ENCODE peak calls at places on chromosomes 11 and 22, in six cellular contexts. One of them, this sample, is unnamed.

GRCh38 chr11:44112083-44112865 is 16.8 kb downstream of the EXT2 start:
- DNase-seq in HCT116: no peak
- DNase-seq in suprapubic skin: no peak
- DNase-seq in endothelial cell of umbilical vein: no peak
- DNase-seq in stomach: no peak
- DNase-seq in vagina: no peak
- DNase-seq in this sample: no peak

GRCh38 chr11:67391304-67392181 is at the start of gene RAD9A:
- DNase-seq in HCT116: peak
- DNase-seq in suprapubic skin: peak
- DNase-seq in endothelial cell of umbilical vein: peak
- DNase-seq in stomach: peak
- DNase-seq in vagina: no peak
- DNase-seq in this sample: peak

GRCh38 chr22:50267591-50268390 is 2.4 kb downstream of the MAPK11 start:
- DNase-seq in HCT116: no peak
- DNase-seq in suprapubic skin: no peak
- DNase-seq in endothelial cell of umbilical vein: peak
- DNase-seq in stomach: peak
- DNase-seq in vagina: no peak
- DNase-seq in this sample: peak

GRCh38 chr11:64224891-64225607 is 937 bp downstream of the TRPT1 start:
- DNase-seq in HCT116: no peak
- DNase-seq in suprapubic skin: no peak
- DNase-seq in endothelial cell of umbilical vein: no peak
- DNase-seq in stomach: no peak
- DNase-seq in vagina: no peak
- DNase-seq in this sample: no peak

GRCh38 chr11:14546672-14547071 is 26.5 kb upstream of the PSMA1 start:
- DNase-seq in HCT116: no peak
- DNase-seq in suprapubic skin: no peak
- DNase-seq in endothelial cell of umbilical vein: no peak
- DNase-seq in stomach: no peak
- DNase-seq in vagina: no peak
- DNase-seq in this sample: no peak

GRCh38 chr11:70255717-70256116 is 14.8 kb upstream of the PPFIA1 start:
- DNase-seq in HCT116: no peak
- DNase-seq in suprapubic skin: no peak
- DNase-seq in endothelial cell of umbilical vein: no peak
- DNase-seq in stomach: no peak
- DNase-seq in vagina: no peak
- DNase-seq in this sample: no peak

GRCh38 chr11:8262552-8263108 is 1.0 kb downstream of the LMO1 start:
- DNase-seq in HCT116: no peak
- DNase-seq in suprapubic skin: no peak
- DNase-seq in endothelial cell of umbilical vein: peak
- DNase-seq in stomach: peak
- DNase-seq in vagina: no peak
- DNase-seq in this sample: peak

GRCh38 chr22:49305966-49306631 is 521.6 kb downstream of the BRD1 start:
- DNase-seq in HCT116: no peak
- DNase-seq in suprapubic skin: peak
- DNase-seq in endothelial cell of umbilical vein: no peak
- DNase-seq in stomach: peak
- DNase-seq in vagina: no peak
- DNase-seq in this sample: no peak

GRCh38 chr22:30742291-30743256 is 47.9 kb downstream of the OSBP2 start:
- DNase-seq in HCT116: no peak
- DNase-seq in suprapubic skin: no peak
- DNase-seq in endothelial cell of umbilical vein: no peak
- DNase-seq in stomach: no peak
- DNase-seq in vagina: no peak
- DNase-seq in this sample: no peak

GRCh38 chr11:62391642-62392425 is 27.0 kb upstream of the SCGB1A1 start:
- DNase-seq in HCT116: no peak
- DNase-seq in suprapubic skin: peak
- DNase-seq in endothelial cell of umbilical vein: no peak
- DNase-seq in stomach: no peak
- DNase-seq in vagina: no peak
- DNase-seq in this sample: no peak

GRCh38 chr11:128455766-128456165 is 131.6 kb downstream of the ETS1 start:
- DNase-seq in HCT116: no peak
- DNase-seq in suprapubic skin: no peak
- DNase-seq in endothelial cell of umbilical vein: no peak
- DNase-seq in stomach: no peak
- DNase-seq in vagina: no peak
- DNase-seq in this sample: no peak

GRCh38 chr11:9574556-9574805 is 1.0 kb downstream of the WEE1 start:
- DNase-seq in HCT116: no peak
- DNase-seq in suprapubic skin: no peak
- DNase-seq in endothelial cell of umbilical vein: peak
- DNase-seq in stomach: peak
- DNase-seq in vagina: no peak
- DNase-seq in this sample: peak

GRCh38 chr11:118913411-118914125 is 12.2 kb downstream of the BCL9L start:
- DNase-seq in HCT116: no peak
- DNase-seq in suprapubic skin: no peak
- DNase-seq in endothelial cell of umbilical vein: no peak
- DNase-seq in stomach: no peak
- DNase-seq in vagina: no peak
- DNase-seq in this sample: no peak

GRCh38 chr11:109422755-109423113 is 744 bp downstream of the C11orf87 start:
- DNase-seq in HCT116: no peak
- DNase-seq in suprapubic skin: no peak
- DNase-seq in endothelial cell of umbilical vein: no peak
- DNase-seq in stomach: no peak
- DNase-seq in vagina: no peak
- DNase-seq in this sample: no peak

GRCh38 chr11:22337571-22338464 is at the start of gene SLC17A6:
- DNase-seq in HCT116: no peak
- DNase-seq in suprapubic skin: no peak
- DNase-seq in endothelial cell of umbilical vein: peak
- DNase-seq in stomach: no peak
- DNase-seq in vagina: no peak
- DNase-seq in this sample: no peak

GRCh38 chr11:110809800-110810199 is 97.6 kb upstream of the ARHGAP20 start:
- DNase-seq in HCT116: no peak
- DNase-seq in suprapubic skin: no peak
- DNase-seq in endothelial cell of umbilical vein: no peak
- DNase-seq in stomach: no peak
- DNase-seq in vagina: no peak
- DNase-seq in this sample: no peak

GRCh38 chr11:2134022-2135010 is 4.9 kb downstream of the IGF2 start:
- DNase-seq in HCT116: no peak
- DNase-seq in suprapubic skin: no peak
- DNase-seq in endothelial cell of umbilical vein: no peak
- DNase-seq in stomach: no peak
- DNase-seq in vagina: no peak
- DNase-seq in this sample: no peak

GRCh38 chr11:118148877-118149276 is 3.7 kb downstream of the SCN4B start:
- DNase-seq in HCT116: no peak
- DNase-seq in suprapubic skin: no peak
- DNase-seq in endothelial cell of umbilical vein: no peak
- DNase-seq in stomach: no peak
- DNase-seq in vagina: no peak
- DNase-seq in this sample: no peak

GRCh38 chr11:60844045-60844869 is 2.3 kb downstream of the CCDC86 start:
- DNase-seq in HCT116: no peak
- DNase-seq in suprapubic skin: no peak
- DNase-seq in endothelial cell of umbilical vein: no peak
- DNase-seq in stomach: no peak
- DNase-seq in vagina: no peak
- DNase-seq in this sample: no peak

GRCh38 chr22:41917906-41918791 is 3.3 kb upstream of the SHISA8 start:
- DNase-seq in HCT116: no peak
- DNase-seq in suprapubic skin: no peak
- DNase-seq in endothelial cell of umbilical vein: peak
- DNase-seq in stomach: peak
- DNase-seq in vagina: no peak
- DNase-seq in this sample: no peak

GRCh38 chr11:131666006-131666405 is 295.6 kb downstream of the NTM start:
- DNase-seq in HCT116: no peak
- DNase-seq in suprapubic skin: no peak
- DNase-seq in endothelial cell of umbilical vein: no peak
- DNase-seq in stomach: no peak
- DNase-seq in vagina: no peak
- DNase-seq in this sample: no peak

GRCh38 chr22:40394607-40395006 is 24.2 kb downstream of the SGSM3 start:
- DNase-seq in HCT116: no peak
- DNase-seq in suprapubic skin: no peak
- DNase-seq in endothelial cell of umbilical vein: no peak
- DNase-seq in stomach: no peak
- DNase-seq in vagina: no peak
- DNase-seq in this sample: no peak
- H3K27ac ChIP-seq in HCT116: no peak
- H3K27ac ChIP-seq in suprapubic skin: no peak
- H3K27ac ChIP-seq in endothelial cell of umbilical vein: no peak
- H3K27ac ChIP-seq in stomach: no peak
- H3K27ac ChIP-seq in vagina: no peak
- H3K27ac ChIP-seq in this sample: peak

DNA sequence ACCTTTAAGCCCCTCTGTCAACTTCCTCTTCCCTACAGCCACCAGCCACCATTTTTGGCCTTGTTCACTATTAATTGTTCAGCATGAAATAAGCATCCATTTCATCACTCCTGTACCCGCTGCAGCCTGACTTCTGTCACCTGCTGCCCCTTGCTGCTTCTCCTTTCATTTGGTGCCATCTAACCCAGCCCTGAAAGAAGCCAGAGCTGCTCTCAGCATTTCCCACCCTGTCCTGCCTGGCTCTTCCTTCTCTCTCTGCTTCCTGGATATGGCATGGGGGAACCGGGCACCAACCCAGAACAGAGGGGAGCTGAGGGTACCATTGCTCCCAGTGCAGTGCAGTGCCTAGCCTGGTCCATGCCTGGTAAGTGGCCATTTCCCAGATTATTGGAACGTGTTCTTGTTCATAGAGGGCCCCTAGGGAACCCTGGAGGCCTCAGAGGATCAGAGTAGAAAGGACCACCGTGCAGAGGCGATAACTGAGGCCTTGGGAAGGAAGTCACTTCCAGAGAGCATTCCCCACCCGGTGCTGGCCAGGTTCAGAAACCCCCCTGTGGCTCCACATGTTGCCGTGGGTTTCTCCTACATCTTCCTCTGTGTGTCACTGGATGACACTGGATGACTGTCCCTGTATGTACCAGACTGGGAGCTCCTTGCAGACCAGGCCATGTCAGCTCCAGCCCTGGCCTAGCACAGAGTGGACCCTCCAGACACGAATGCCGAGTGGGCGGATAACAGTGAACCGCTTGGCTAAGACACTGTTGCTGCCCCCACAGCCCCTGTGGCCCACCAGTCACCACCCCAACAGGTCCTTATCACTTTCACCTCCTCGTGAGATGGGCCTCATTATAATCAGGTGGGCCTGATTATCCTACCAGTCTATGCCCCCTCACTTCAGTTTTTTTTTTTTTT is 4.7 kb downstream of the YDJC start:
- DNase-seq in HCT116: no peak
- DNase-seq in suprapubic skin: no peak
- DNase-seq in endothelial cell of umbilical vein: no peak
- DNase-seq in stomach: no peak
- DNase-seq in vagina: no peak
- DNase-seq in this sample: no peak
- TF ChIP-seq POLR2A in HCT116: no peak
- TF ChIP-seq POLR2A in suprapubic skin: no peak
- TF ChIP-seq POLR2A in endothelial cell of umbilical vein: peak
- TF ChIP-seq POLR2A in stomach: no peak
- TF ChIP-seq POLR2A in vagina: no peak
- TF ChIP-seq POLR2A in this sample: no peak

GRCh38 chr22:29245626-29246385 is 22.0 kb downstream of the RHBDD3 start:
- DNase-seq in HCT116: peak
- DNase-seq in suprapubic skin: no peak
- DNase-seq in endothelial cell of umbilical vein: peak
- DNase-seq in stomach: peak
- DNase-seq in vagina: peak
- DNase-seq in this sample: peak
- TF ChIP-seq POLR2AphosphoS5 in HCT116: no peak
- TF ChIP-seq POLR2AphosphoS5 in suprapubic skin: no peak
- TF ChIP-seq POLR2AphosphoS5 in endothelial cell of umbilical vein: no peak
- TF ChIP-seq POLR2AphosphoS5 in stomach: no peak
- TF ChIP-seq POLR2AphosphoS5 in vagina: no peak
- TF ChIP-seq POLR2AphosphoS5 in this sample: peak

GRCh38 chr11:78100276-78101040 is 20.8 kb upstream of the NDUFC2 start:
- DNase-seq in HCT116: no peak
- DNase-seq in suprapubic skin: no peak
- DNase-seq in endothelial cell of umbilical vein: no peak
- DNase-seq in stomach: no peak
- DNase-seq in vagina: no peak
- DNase-seq in this sample: peak
- H3K27ac ChIP-seq in HCT116: no peak
- H3K27ac ChIP-seq in suprapubic skin: peak
- H3K27ac ChIP-seq in endothelial cell of umbilical vein: no peak
- H3K27ac ChIP-seq in stomach: no peak
- H3K27ac ChIP-seq in vagina: no peak
- H3K27ac ChIP-seq in this sample: peak

GRCh38 chr11:65869643-65870306 is 2.8 kb downstream of the EFEMP2 start:
- DNase-seq in HCT116: no peak
- DNase-seq in suprapubic skin: no peak
- DNase-seq in endothelial cell of umbilical vein: no peak
- DNase-seq in stomach: no peak
- DNase-seq in vagina: no peak
- DNase-seq in this sample: no peak
- TF ChIP-seq POLR2A in HCT116: no peak
- TF ChIP-seq POLR2A in suprapubic skin: no peak
- TF ChIP-seq POLR2A in endothelial cell of umbilical vein: no peak
- TF ChIP-seq POLR2A in stomach: no peak
- TF ChIP-seq POLR2A in vagina: no peak
- TF ChIP-seq POLR2A in this sample: no peak

GRCh38 chr11:12248330-12248729 is 129.0 kb upstream of the PARVA start:
- DNase-seq in HCT116: no peak
- DNase-seq in suprapubic skin: no peak
- DNase-seq in endothelial cell of umbilical vein: peak
- DNase-seq in stomach: peak
- DNase-seq in vagina: no peak
- DNase-seq in this sample: peak
- TF ChIP-seq POLR2AphosphoS5 in HCT116: no peak
- TF ChIP-seq POLR2AphosphoS5 in suprapubic skin: no peak
- TF ChIP-seq POLR2AphosphoS5 in endothelial cell of umbilical vein: no peak
- TF ChIP-seq POLR2AphosphoS5 in stomach: peak
- TF ChIP-seq POLR2AphosphoS5 in vagina: no peak
- TF ChIP-seq POLR2AphosphoS5 in this sample: peak